ENCODE peak calls at places on chromosomes 16 and 17, in ten cellular contexts. One of them, this sample, is unnamed.

GRCh38 chr17:34820166-34820920 is 140.9 kb downstream of the CCT6B start:
- DNase-seq in spleen: no peak
- DNase-seq in Panc1: no peak
- DNase-seq in stomach: no peak
- DNase-seq in HCT116: no peak
- DNase-seq in upper lobe of left lung: no peak
- DNase-seq in suprapubic skin: no peak
- DNase-seq in sigmoid colon: no peak
- DNase-seq in transverse colon: no peak
- DNase-seq in K562: no peak
- DNase-seq in this sample: no peak

GRCh38 chr17:56798916-56799315 is 34.8 kb downstream of the C17orf67 start:
- DNase-seq in spleen: no peak
- DNase-seq in upper lobe of left lung: no peak
- DNase-seq in transverse colon: no peak
- DNase-seq in sigmoid colon: no peak
- DNase-seq in Panc1: no peak
- DNase-seq in K562: peak; percentile 32
- DNase-seq in suprapubic skin: no peak
- DNase-seq in stomach: no peak
- DNase-seq in HCT116: no peak
- DNase-seq in this sample: no peak

GRCh38 chr17:27618417-27618816 is 12.6 kb upstream of the LGALS9 start:
- DNase-seq in upper lobe of left lung: no peak
- DNase-seq in sigmoid colon: no peak
- DNase-seq in spleen: peak; percentile 61
- DNase-seq in HCT116: no peak
- DNase-seq in Panc1: no peak
- DNase-seq in suprapubic skin: no peak
- DNase-seq in transverse colon: no peak
- DNase-seq in stomach: no peak
- DNase-seq in K562: no peak
- DNase-seq in this sample: no peak

GRCh38 chr17:49425004-49425286 is 10.3 kb upstream of the PHB1 start:
- DNase-seq in upper lobe of left lung: no peak
- DNase-seq in K562: no peak
- DNase-seq in Panc1: no peak
- DNase-seq in suprapubic skin: no peak
- DNase-seq in HCT116: no peak
- DNase-seq in sigmoid colon: no peak
- DNase-seq in stomach: no peak
- DNase-seq in spleen: no peak
- DNase-seq in transverse colon: no peak
- DNase-seq in this sample: no peak

GRCh38 chr17:6786618-6787017 is 10.6 kb downstream of the FBXO39 start:
- DNase-seq in transverse colon: no peak
- DNase-seq in sigmoid colon: no peak
- DNase-seq in upper lobe of left lung: no peak
- DNase-seq in Panc1: no peak
- DNase-seq in stomach: no peak
- DNase-seq in K562: no peak
- DNase-seq in suprapubic skin: no peak
- DNase-seq in HCT116: no peak
- DNase-seq in spleen: no peak
- DNase-seq in this sample: no peak

GRCh38 chr16:26196310-26196709 is 504.6 kb downstream of the HS3ST4 start:
- DNase-seq in suprapubic skin: no peak
- DNase-seq in sigmoid colon: no peak
- DNase-seq in K562: no peak
- DNase-seq in spleen: no peak
- DNase-seq in stomach: no peak
- DNase-seq in HCT116: no peak
- DNase-seq in upper lobe of left lung: no peak
- DNase-seq in Panc1: no peak
- DNase-seq in transverse colon: no peak
- DNase-seq in this sample: no peak

GRCh38 chr17:233473-233941 is 52.1 kb upstream of the DOC2B start:
- DNase-seq in HCT116: no peak
- DNase-seq in Panc1: no peak
- DNase-seq in stomach: peak; percentile 32
- DNase-seq in sigmoid colon: peak; percentile 49
- DNase-seq in suprapubic skin: peak; percentile 64
- DNase-seq in spleen: peak; percentile 73
- DNase-seq in upper lobe of left lung: no peak
- DNase-seq in transverse colon: peak; percentile 44
- DNase-seq in K562: no peak
- DNase-seq in this sample: no peak

GRCh38 chr16:77212736-77213541 is 13.7 kb downstream of the SYCE1L start:
- DNase-seq in stomach: peak; percentile 62
- DNase-seq in spleen: peak; percentile 93
- DNase-seq in K562: peak; percentile 85
- DNase-seq in HCT116: no peak
- DNase-seq in suprapubic skin: peak; percentile 81
- DNase-seq in sigmoid colon: peak; percentile 78
- DNase-seq in transverse colon: peak; percentile 75
- DNase-seq in Panc1: no peak
- DNase-seq in upper lobe of left lung: peak; percentile 94
- DNase-seq in this sample: peak; percentile 41

GRCh38 chr17:31726980-31727427 is 132.0 kb downstream of the COPRS start:
- DNase-seq in sigmoid colon: no peak
- DNase-seq in stomach: no peak
- DNase-seq in suprapubic skin: no peak
- DNase-seq in transverse colon: no peak
- DNase-seq in upper lobe of left lung: no peak
- DNase-seq in Panc1: no peak
- DNase-seq in K562: no peak
- DNase-seq in spleen: no peak
- DNase-seq in HCT116: no peak
- DNase-seq in this sample: no peak

GRCh38 chr16:75087040-75087979 is 29.3 kb downstream of the LDHD start:
- DNase-seq in transverse colon: peak; percentile 63
- DNase-seq in suprapubic skin: no peak
- DNase-seq in spleen: no peak
- DNase-seq in HCT116: no peak
- DNase-seq in sigmoid colon: peak; percentile 75
- DNase-seq in Panc1: no peak
- DNase-seq in K562: peak; percentile 77
- DNase-seq in stomach: no peak
- DNase-seq in upper lobe of left lung: peak; percentile 58
- DNase-seq in this sample: no peak

GRCh38 chr17:28735242-28735722 is 6.7 kb downstream of the NEK8 start:
- DNase-seq in HCT116: no peak
- DNase-seq in stomach: no peak
- DNase-seq in K562: peak; percentile 95
- DNase-seq in sigmoid colon: no peak
- DNase-seq in suprapubic skin: no peak
- DNase-seq in upper lobe of left lung: no peak
- DNase-seq in spleen: no peak
- DNase-seq in transverse colon: no peak
- DNase-seq in Panc1: no peak
- DNase-seq in this sample: no peak

GRCh38 chr17:77324227-77324626 is 183.5 kb downstream of the SEC14L1 start:
- DNase-seq in HCT116: no peak
- DNase-seq in Panc1: no peak
- DNase-seq in K562: no peak
- DNase-seq in stomach: peak; percentile 21
- DNase-seq in transverse colon: no peak
- DNase-seq in sigmoid colon: peak; percentile 62
- DNase-seq in spleen: peak; percentile 63
- DNase-seq in suprapubic skin: peak; percentile 63
- DNase-seq in upper lobe of left lung: no peak
- DNase-seq in this sample: no peak

GRCh38 chr16:50267651-50268050 is 1.3 kb downstream of the ADCY7 start:
- DNase-seq in stomach: no peak
- DNase-seq in upper lobe of left lung: no peak
- DNase-seq in spleen: peak; percentile 80
- DNase-seq in Panc1: no peak
- DNase-seq in transverse colon: no peak
- DNase-seq in K562: no peak
- DNase-seq in suprapubic skin: no peak
- DNase-seq in HCT116: no peak
- DNase-seq in sigmoid colon: peak; percentile 49
- DNase-seq in this sample: no peak

GRCh38 chr17:17913695-17914332 is 58.4 kb downstream of the TOM1L2 start:
- DNase-seq in suprapubic skin: peak; percentile 81
- DNase-seq in Panc1: no peak
- DNase-seq in transverse colon: peak; percentile 88
- DNase-seq in sigmoid colon: peak; percentile 92
- DNase-seq in K562: peak; percentile 87
- DNase-seq in spleen: no peak
- DNase-seq in upper lobe of left lung: no peak
- DNase-seq in HCT116: peak; percentile 82
- DNase-seq in stomach: peak; percentile 60
- DNase-seq in this sample: peak; percentile 89

GRCh38 chr16:12669908-12670307 is 133.8 kb downstream of the CPPED1 start:
- DNase-seq in suprapubic skin: no peak
- DNase-seq in transverse colon: no peak
- DNase-seq in HCT116: no peak
- DNase-seq in spleen: no peak
- DNase-seq in K562: no peak
- DNase-seq in Panc1: no peak
- DNase-seq in stomach: no peak
- DNase-seq in sigmoid colon: no peak
- DNase-seq in upper lobe of left lung: no peak
- DNase-seq in this sample: no peak
- H3K9me3 ChIP-seq in suprapubic skin: peaks cover 6% of the 10 kb centered on the region
- H3K9me3 ChIP-seq in transverse colon: peaks cover 20% of the 10 kb centered on the region
- H3K9me3 ChIP-seq in HCT116: peaks cover 3% of the 10 kb centered on the region
- H3K9me3 ChIP-seq in spleen: no peaks in the 10 kb centered on the region
- H3K9me3 ChIP-seq in K562: peaks cover 5% of the 10 kb centered on the region
- H3K9me3 ChIP-seq in Panc1: peaks cover 5% of the 10 kb centered on the region
- H3K9me3 ChIP-seq in stomach: peaks cover 9% of the 10 kb centered on the region
- H3K9me3 ChIP-seq in sigmoid colon: no peaks in the 10 kb centered on the region
- H3K9me3 ChIP-seq in upper lobe of left lung: no peaks in the 10 kb centered on the region
- H3K9me3 ChIP-seq in this sample: no peaks in the 10 kb centered on the region

GRCh38 chr16:88749358-88749757 is 35.7 kb downstream of the PIEZO1 start:
- DNase-seq in sigmoid colon: no peak
- DNase-seq in HCT116: no peak
- DNase-seq in spleen: no peak
- DNase-seq in stomach: no peak
- DNase-seq in upper lobe of left lung: peak; percentile 62
- DNase-seq in K562: no peak
- DNase-seq in suprapubic skin: no peak
- DNase-seq in Panc1: no peak
- DNase-seq in transverse colon: no peak
- DNase-seq in this sample: no peak

GRCh38 chr16:88748364-88748763 is 36.7 kb downstream of the PIEZO1 start:
- DNase-seq in spleen: no peak
- DNase-seq in HCT116: no peak
- DNase-seq in suprapubic skin: no peak
- DNase-seq in transverse colon: no peak
- DNase-seq in sigmoid colon: no peak
- DNase-seq in K562: no peak
- DNase-seq in stomach: no peak
- DNase-seq in upper lobe of left lung: peak; percentile 44
- DNase-seq in Panc1: no peak
- DNase-seq in this sample: no peak

GRCh38 chr16:88744839-88745521 is 38.7 kb downstream of the CTU2 start:
- DNase-seq in stomach: no peak
- DNase-seq in transverse colon: no peak
- DNase-seq in upper lobe of left lung: peak; percentile 57
- DNase-seq in K562: no peak
- DNase-seq in sigmoid colon: no peak
- DNase-seq in spleen: peak; percentile 83
- DNase-seq in suprapubic skin: no peak
- DNase-seq in HCT116: no peak
- DNase-seq in Panc1: no peak
- DNase-seq in this sample: no peak

GRCh38 chr16:88746511-88746910 is 38.5 kb downstream of the PIEZO1 start:
- DNase-seq in HCT116: no peak
- DNase-seq in suprapubic skin: no peak
- DNase-seq in transverse colon: peak; percentile 49
- DNase-seq in K562: no peak
- DNase-seq in upper lobe of left lung: peak; percentile 75
- DNase-seq in spleen: no peak
- DNase-seq in sigmoid colon: peak; percentile 95
- DNase-seq in stomach: no peak
- DNase-seq in Panc1: no peak
- DNase-seq in this sample: no peak

GRCh38 chr16:88747588-88748301 is 37.3 kb downstream of the PIEZO1 start:
- DNase-seq in suprapubic skin: no peak
- DNase-seq in Panc1: no peak
- DNase-seq in spleen: no peak
- DNase-seq in HCT116: peak; percentile 67
- DNase-seq in sigmoid colon: no peak
- DNase-seq in upper lobe of left lung: peak; percentile 74
- DNase-seq in stomach: peak; percentile 36
- DNase-seq in transverse colon: peak; percentile 68
- DNase-seq in K562: peak; percentile 88
- DNase-seq in this sample: no peak
- TF ChIP-seq CTCF in suprapubic skin: no peak
- TF ChIP-seq CTCF in Panc1: peak; percentile 79
- TF ChIP-seq CTCF in spleen: no peak
- TF ChIP-seq CTCF in HCT116: peak; percentile 97
- TF ChIP-seq CTCF in sigmoid colon: no peak
- TF ChIP-seq CTCF in upper lobe of left lung: no peak
- TF ChIP-seq CTCF in stomach: no peak
- TF ChIP-seq CTCF in transverse colon: peak; percentile 45
- TF ChIP-seq CTCF in K562: peak; percentile 90
- TF ChIP-seq CTCF in this sample: no peak

DNA sequence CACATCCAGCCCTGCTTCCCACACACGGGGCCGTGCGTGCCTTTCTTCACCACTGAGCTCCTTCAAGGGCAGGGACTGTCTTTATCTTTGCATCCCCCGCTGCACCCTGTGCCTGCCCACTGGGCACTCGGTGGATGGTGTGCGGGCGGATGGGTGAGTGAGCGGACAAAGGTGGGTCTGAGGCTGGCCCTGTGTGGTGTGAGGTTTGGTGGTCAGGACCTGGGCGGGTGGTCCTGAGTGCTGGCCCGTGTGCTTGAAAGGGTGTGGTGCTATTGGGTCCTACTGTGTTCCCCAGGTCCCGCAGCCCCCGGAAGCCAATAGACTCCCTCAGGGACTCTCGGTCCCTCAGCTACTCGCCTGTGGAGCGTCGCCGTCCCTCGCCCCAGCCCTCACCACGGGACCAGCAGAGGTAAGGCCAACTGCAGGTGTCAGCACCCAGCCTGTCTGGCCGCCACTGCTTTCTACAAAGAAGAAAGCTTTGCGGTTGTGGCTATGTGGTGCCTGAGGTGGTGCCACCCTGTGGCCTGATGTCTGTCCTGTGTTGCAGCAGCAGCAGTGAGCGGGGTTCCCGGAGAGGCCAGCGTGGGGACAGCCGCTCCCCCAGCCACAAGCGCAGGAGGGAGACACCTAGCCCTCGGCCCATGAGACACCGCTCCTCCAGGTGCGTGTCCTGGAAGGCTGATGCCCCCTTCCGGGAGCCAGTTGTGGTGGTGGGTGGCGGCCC is 6.9 kb downstream of the ELOB start:
- DNase-seq in stomach: no peak
- DNase-seq in upper lobe of left lung: no peak
- DNase-seq in Panc1: no peak
- DNase-seq in suprapubic skin: no peak
- DNase-seq in spleen: peak; percentile 69
- DNase-seq in HCT116: no peak
- DNase-seq in K562: peak; percentile 51
- DNase-seq in sigmoid colon: no peak
- DNase-seq in transverse colon: no peak
- DNase-seq in this sample: no peak
- TF ChIP-seq POLR2AphosphoS5 in stomach: no peak
- TF ChIP-seq POLR2AphosphoS5 in upper lobe of left lung: no peak
- TF ChIP-seq POLR2AphosphoS5 in Panc1: peak; percentile 47
- TF ChIP-seq POLR2AphosphoS5 in suprapubic skin: no peak
- TF ChIP-seq POLR2AphosphoS5 in spleen: peak; percentile 66
- TF ChIP-seq POLR2AphosphoS5 in HCT116: peak; percentile 9
- TF ChIP-seq POLR2AphosphoS5 in K562: no peak
- TF ChIP-seq POLR2AphosphoS5 in sigmoid colon: peak; percentile 7
- TF ChIP-seq POLR2AphosphoS5 in transverse colon: no peak
- TF ChIP-seq POLR2AphosphoS5 in this sample: no peak

GRCh38 chr16:34078697-34079096 is 619.3 kb downstream of the TP53TG3F start:
- DNase-seq in HCT116: no peak
- DNase-seq in suprapubic skin: no peak
- DNase-seq in sigmoid colon: no peak
- DNase-seq in Panc1: no peak
- DNase-seq in spleen: no peak
- DNase-seq in stomach: no peak
- DNase-seq in transverse colon: no peak
- DNase-seq in upper lobe of left lung: no peak
- DNase-seq in K562: no peak
- DNase-seq in this sample: no peak
- H3K9me3 ChIP-seq in HCT116: peaks cover 39% of the 10 kb centered on the region
- H3K9me3 ChIP-seq in suprapubic skin: peaks cover 35% of the 10 kb centered on the region
- H3K9me3 ChIP-seq in sigmoid colon: peaks cover 9% of the 10 kb centered on the region
- H3K9me3 ChIP-seq in Panc1: no peaks in the 10 kb centered on the region
- H3K9me3 ChIP-seq in spleen: peaks cover 12% of the 10 kb centered on the region
- H3K9me3 ChIP-seq in stomach: peaks cover 10% of the 10 kb centered on the region
- H3K9me3 ChIP-seq in transverse colon: peaks cover 21% of the 10 kb centered on the region
- H3K9me3 ChIP-seq in upper lobe of left lung: peaks cover 4% of the 10 kb centered on the region
- H3K9me3 ChIP-seq in K562: peaks cover 3% of the 10 kb centered on the region
- H3K9me3 ChIP-seq in this sample: no peaks in the 10 kb centered on the region

This sample was measured in prostate gland.